ENCODE peak calls at places on chromosomes 4 and X, in five cellular contexts. T, Y, J, G and H are unnamed samples.

GRCh38 chrX:118637997-118638396 is 89.4 kb upstream of the IL13RA1 start:
- ATAC-seq in G (no peak), J (no peak), Y (no peak), T (no peak), H (no peak)

GRCh38 chr4:145886871-145887240 is 51.8 kb downstream of the ZNF827 start:
- ATAC-seq in J (no peak), G (peak; percentile 79), Y (peak; percentile 72), T (no peak), H (no peak)

GRCh38 chr4:123411976-123412589 is 15.5 kb downstream of the SPRY1 start:
- ATAC-seq in G (no peak), J (peak; percentile 45), T (no peak), Y (no peak), H (peak; percentile 57)

GRCh38 chr4:149145803-149146202 is 669.8 kb downstream of the IQCM start:
- ATAC-seq in J (no peak), Y (no peak), G (no peak), T (no peak), H (peak; percentile 31)

GRCh38 chrX:24479924-24480722 is 15.0 kb downstream of the PDK3 start:
- ATAC-seq in T (peak; percentile 96), J (peak; percentile 96), G (peak; percentile 71), Y (peak; percentile 75), H (peak; percentile 91)

GRCh38 chrX:97057349-97057909 is 173.7 kb downstream of the RPA4 start:
- ATAC-seq in Y (no peak), G (no peak), J (no peak), T (no peak), H (no peak)

GRCh38 chr4:5409237-5409636 is 299.1 kb downstream of the EVC2 start:
- ATAC-seq in J (no peak), G (no peak), T (no peak), Y (no peak), H (no peak)

GRCh38 chr4:153684182-153685073 is at the start of gene TLR2:
- ATAC-seq in T (peak; percentile 78), Y (peak; percentile 93), J (peak; percentile 93), G (peak; percentile 95), H (peak; percentile 85)

GRCh38 chr4:142373610-142374009 is 472.5 kb downstream of the INPP4B start:
- ATAC-seq in Y (no peak), J (no peak), G (no peak), T (no peak), H (no peak)

GRCh38 chrX:39519566-39520301 is 578.0 kb downstream of the BCOR start:
- ATAC-seq in G (no peak), J (no peak), T (no peak), Y (peak; percentile 75), H (no peak)

GRCh38 chrX:49958727-49959126 is 36.3 kb downstream of the CLCN5 start:
- ATAC-seq in J (no peak), Y (no peak), G (no peak), T (no peak), H (no peak)